ENCODE peak calls at places on chromosome 5, in six cellular contexts. J, X, Z, H, Q and P are unnamed samples.

GRCh38 chr5:156584856-156585255 is 257.9 kb downstream of the SGCD start:
- DNase-seq in H (no peak), Z (no peak), Q (peak), J (no peak), X (no peak), P (no peak)

GRCh38 chr5:109905906-109906305 is 216.2 kb downstream of the MAN2A1 start:
- DNase-seq in Z (peak), J (no peak), X (no peak), H (no peak), Q (no peak), P (no peak)

GRCh38 chr5:107251151-107251550 is 419.6 kb downstream of the EFNA5 start:
- DNase-seq in Q (no peak), Z (no peak), J (no peak), H (no peak), X (no peak), P (no peak)

GRCh38 chr5:1552469-1553255 is 28.9 kb upstream of the LPCAT1 start:
- DNase-seq in X (no peak), Z (no peak), Q (no peak), H (no peak), J (no peak), P (no peak)

GRCh38 chr5:139131062-139131856 is 66.9 kb downstream of the SIL1 start:
- DNase-seq in H (no peak), Q (peak), J (no peak), X (no peak), Z (peak), P (no peak)

GRCh38 chr5:132498152-132498551 is 7.6 kb upstream of the IRF1 start:
- DNase-seq in Q (no peak), J (no peak), X (no peak), Z (peak), H (peak), P (peak)

GRCh38 chr5:171981847-171982246 is 24.6 kb downstream of the FBXW11 start:
- DNase-seq in H (no peak), J (no peak), X (no peak), Q (no peak), Z (no peak), P (no peak)

GRCh38 chr5:54455413-54456157 is at the start of gene HSPB3:
- DNase-seq in J (peak), Q (no peak), Z (peak), X (no peak), H (no peak), P (no peak)